ENCODE peak calls at places on chromosomes 4 and X, in eight cellular contexts. I is psoas muscle; U is upper lobe of right lung; J is CD4-positive, alpha-beta T cell; R is GM23248; D is heart left ventricle; G is dorsolateral prefrontal cortex; A is fibroblast of lung. W is an unnamed sample.

GRCh38 chrX:101642086-101642485 is 17.6 kb downstream of the ARMCX2 start:
- DNase-seq in I (no peak), U (no peak), J (no peak), R (no peak), D (no peak), G (no peak), A (no peak), W (no peak)

GRCh38 chr4:8594097-8595038 is 1.8 kb downstream of the CPZ start:
- DNase-seq in I (no peak), U (no peak), J (no peak), R (peak; percentile 86), D (peak; percentile 48), G (peak; percentile 46), A (peak; percentile 54), W (no peak)

GRCh38 chr4:123588631-123589223 is 192.1 kb downstream of the SPRY1 start:
- DNase-seq in I (no peak), U (no peak), J (no peak), R (peak; percentile 57), D (peak; percentile 30), G (no peak), A (peak; percentile 81), W (no peak)

GRCh38 chr4:88866862-88867550 is 169.4 kb upstream of the NAP1L5 start:
- DNase-seq in I (no peak), U (no peak), J (no peak), R (peak; percentile 61), D (no peak), G (no peak), A (peak; percentile 17), W (no peak)

GRCh38 chrX:38426785-38427184 is 74.4 kb downstream of the OTC start:
- DNase-seq in I (no peak), U (no peak), J (no peak), R (peak; percentile 5), D (no peak), G (no peak), A (peak; percentile 5), W (no peak)

GRCh38 chr4:3677671-3678070 is 88.5 kb upstream of the ADRA2C start:
- DNase-seq in I (no peak), U (peak; percentile 33), J (no peak), R (peak; percentile 20), D (no peak), G (no peak), A (no peak), W (no peak)

GRCh38 chrX:74535211-74535621 is 79.2 kb downstream of the RLIM start:
- DNase-seq in I (no peak), U (no peak), J (no peak), R (peak; percentile 65), D (no peak), G (peak; percentile 36), A (peak; percentile 63), W (no peak)

GRCh38 chr4:288891-289290 is 16.4 kb downstream of the ZNF732 start:
- DNase-seq in I (no peak), U (no peak), J (no peak), R (no peak), D (no peak), G (no peak), A (peak; percentile 25), W (no peak)

GRCh38 chr4:10461091-10461849 is 4.0 kb upstream of the ZNF518B start:
- DNase-seq in I (peak; percentile 50), U (peak; percentile 82), J (peak; percentile 52), R (peak; percentile 70), D (peak; percentile 45), G (no peak), A (peak; percentile 53), W (peak; percentile 54)

GRCh38 chr4:126124817-126125216 is 810.1 kb downstream of the FAT4 start:
- DNase-seq in I (no peak), U (no peak), J (no peak), R (no peak), D (no peak), G (no peak), A (no peak), W (no peak)

GRCh38 chr4:64271601-64272081 is 137.6 kb downstream of the TECRL start:
- DNase-seq in I (peak; percentile 20), U (no peak), J (no peak), R (peak; percentile 0), D (peak; percentile 29), G (no peak), A (peak; percentile 0), W (peak; percentile 46)

GRCh38 chrX:68694429-68695205 is 47.2 kb downstream of the STARD8 start:
- DNase-seq in I (no peak), U (no peak), J (no peak), R (peak; percentile 45), D (no peak), G (no peak), A (no peak), W (no peak)

GRCh38 chrX:31580227-31580626 is 508.4 kb upstream of the FTHL17 start:
- DNase-seq in I (no peak), U (no peak), J (no peak), R (peak; percentile 46), D (no peak), G (no peak), A (peak; percentile 32), W (no peak)

GRCh38 chr4:76108467-76109181 is 34.1 kb downstream of the ART3 start:
- DNase-seq in I (no peak), U (no peak), J (no peak), R (peak; percentile 26), D (no peak), G (no peak), A (peak; percentile 15), W (no peak)

GRCh38 chrX:12052109-12052508 is 86.2 kb upstream of the FRMPD4 start:
- DNase-seq in I (no peak), U (no peak), J (no peak), R (no peak), D (no peak), G (no peak), A (no peak), W (no peak)

GRCh38 chr4:155781432-155781831 is 22.6 kb downstream of the GUCY1B1 start:
- DNase-seq in I (no peak), U (no peak), J (no peak), R (no peak), D (no peak), G (no peak), A (no peak), W (no peak)

GRCh38 chr4:170610464-170610863 is 520.7 kb upstream of the AADAT start:
- DNase-seq in I (no peak), U (no peak), J (no peak), R (no peak), D (no peak), G (no peak), A (no peak), W (no peak)

GRCh38 chr4:27057662-27058061 is 197.0 kb downstream of the STIM2 start:
- DNase-seq in I (no peak), U (no peak), J (no peak), R (no peak), D (no peak), G (no peak), A (no peak), W (no peak)

GRCh38 chr4:15778191-15778741 is at the start of gene CD38:
- DNase-seq in I (peak; percentile 33), U (peak; percentile 69), J (no peak), R (peak; percentile 41), D (peak; percentile 46), G (no peak), A (no peak), W (peak; percentile 28)

GRCh38 chr4:153522800-153523089 is 56.6 kb downstream of the TMEM131L start:
- DNase-seq in I (no peak), U (no peak), J (no peak), R (no peak), D (no peak), G (no peak), A (no peak), W (no peak)

GRCh38 chr4:133151681-133152329 is 2.7 kb downstream of the PCDH10 start:
- DNase-seq in I (no peak), U (no peak), J (no peak), R (no peak), D (no peak), G (peak; percentile 58), A (peak; percentile 64), W (no peak)

GRCh38 chr4:133150643-133151300 is 1.7 kb downstream of the PCDH10 start:
- DNase-seq in I (no peak), U (no peak), J (no peak), R (peak; percentile 4), D (no peak), G (peak; percentile 47), A (peak; percentile 53), W (no peak)

GRCh38 chr4:133149932-133150642 is 993 bp downstream of the PCDH10 start:
- DNase-seq in I (no peak), U (no peak), J (no peak), R (no peak), D (no peak), G (peak; percentile 34), A (peak; percentile 39), W (no peak)

GRCh38 chr4:133152801-133153526 is 3.9 kb downstream of the PCDH10 start:
- DNase-seq in I (no peak), U (no peak), J (no peak), R (peak; percentile 9), D (no peak), G (peak; percentile 39), A (peak; percentile 60), W (no peak)

GRCh38 chr4:133151301-133151680 is 2.2 kb downstream of the PCDH10 start:
- DNase-seq in I (no peak), U (no peak), J (no peak), R (peak; percentile 1), D (no peak), G (peak; percentile 77), A (peak; percentile 47), W (no peak)
- H3K27ac ChIP-seq in I (no peak overlapping the region), U (no peak overlapping the region), J (no peak overlapping the region), R (no peak overlapping the region), D (no peak overlapping the region), G (peak overlapping the region; percentile 97), A (no peak overlapping the region), W (no peak overlapping the region)

GRCh38 chr4:133152330-133152791 is 3.3 kb downstream of the PCDH10 start:
- DNase-seq in I (no peak), U (no peak), J (no peak), R (peak; percentile 24), D (no peak), G (peak; percentile 35), A (peak; percentile 60), W (no peak)
- H3K27ac ChIP-seq in I (no peak overlapping the region), U (no peak overlapping the region), J (no peak overlapping the region), R (no peak overlapping the region), D (no peak overlapping the region), G (peak overlapping the region; percentile 97), A (no peak overlapping the region), W (no peak overlapping the region)

DNA sequence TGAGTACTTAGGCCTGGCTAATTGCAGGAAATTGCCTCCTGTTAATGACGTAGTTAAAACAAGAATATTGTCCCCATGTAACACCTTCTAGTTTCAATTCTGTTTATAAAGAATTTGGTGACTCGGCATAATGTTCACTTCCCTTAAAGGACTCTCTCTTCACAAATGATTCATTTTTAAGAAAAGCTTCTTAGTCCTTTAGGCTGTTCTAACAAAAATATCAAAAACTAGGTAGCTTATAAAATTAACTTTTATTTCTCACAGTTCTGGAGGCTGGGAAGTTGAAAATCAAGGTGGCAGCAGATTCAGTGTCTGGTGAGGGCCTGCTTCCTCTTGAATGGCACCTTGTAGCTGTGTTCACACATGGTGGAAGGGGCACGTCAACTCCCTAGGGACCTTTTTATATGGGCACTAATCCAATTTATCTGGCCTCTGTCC is 23.8 kb downstream of the COL25A1 start:
- DNase-seq in I (no peak), U (no peak), J (no peak), R (no peak), D (no peak), G (no peak), A (no peak), W (no peak)
- H3K27ac ChIP-seq in I (no peak overlapping the region), U (no peak overlapping the region), J (no peak overlapping the region), R (no peak overlapping the region), D (no peak overlapping the region), G (no peak overlapping the region), A (no peak overlapping the region), W (no peak overlapping the region)

GRCh38 chr4:182555997-182556418 is 312.8 kb downstream of the TENM3 start:
- DNase-seq in I (no peak), U (no peak), J (no peak), R (peak; percentile 50), D (no peak), G (no peak), A (peak; percentile 92), W (no peak)
- H3K27ac ChIP-seq in I (no peak overlapping the region), U (no peak overlapping the region), J (no peak overlapping the region), R (no peak overlapping the region), D (no peak overlapping the region), G (no peak overlapping the region), A (no peak overlapping the region), W (no peak overlapping the region)

W was measured in left ventricle myocardium inferior.